ENCODE peak calls at places on chromosomes 12 and 14, in nine cellular contexts. One of them, this sample, is unnamed.

GRCh38 chr14:28305938-28306337 is 460.6 kb upstream of the FOXG1 start:
- DNase-seq in ovary: no peak
- DNase-seq in CD8-positive, alpha-beta T cell: no peak
- DNase-seq in OCI-LY7: no peak
- DNase-seq in AG10803: no peak
- DNase-seq in neuronal stem cell: no peak
- DNase-seq in stomach: no peak
- DNase-seq in adrenal gland: no peak
- DNase-seq in thyroid gland: no peak
- DNase-seq in this sample: no peak

GRCh38 chr12:89525002-89525823 is 617 bp upstream of the GALNT4 start:
- DNase-seq in ovary: peak
- DNase-seq in CD8-positive, alpha-beta T cell: peak
- DNase-seq in OCI-LY7: peak
- DNase-seq in AG10803: peak
- DNase-seq in neuronal stem cell: peak
- DNase-seq in stomach: peak
- DNase-seq in adrenal gland: peak
- DNase-seq in thyroid gland: peak
- DNase-seq in this sample: peak

GRCh38 chr12:21774358-21775129 is at the start of gene KCNJ8:
- DNase-seq in ovary: peak
- DNase-seq in CD8-positive, alpha-beta T cell: no peak
- DNase-seq in OCI-LY7: no peak
- DNase-seq in AG10803: peak
- DNase-seq in neuronal stem cell: peak
- DNase-seq in stomach: peak
- DNase-seq in adrenal gland: peak
- DNase-seq in thyroid gland: peak
- DNase-seq in this sample: peak

GRCh38 chr14:61454545-61454944 is 133.2 kb downstream of the PRKCH start:
- DNase-seq in ovary: no peak
- DNase-seq in CD8-positive, alpha-beta T cell: no peak
- DNase-seq in OCI-LY7: no peak
- DNase-seq in AG10803: no peak
- DNase-seq in neuronal stem cell: no peak
- DNase-seq in stomach: no peak
- DNase-seq in adrenal gland: no peak
- DNase-seq in thyroid gland: peak
- DNase-seq in this sample: no peak

GRCh38 chr12:57724003-57724935 is 14.3 kb downstream of the AGAP2 start:
- DNase-seq in ovary: no peak
- DNase-seq in CD8-positive, alpha-beta T cell: no peak
- DNase-seq in OCI-LY7: no peak
- DNase-seq in AG10803: no peak
- DNase-seq in neuronal stem cell: no peak
- DNase-seq in stomach: no peak
- DNase-seq in adrenal gland: no peak
- DNase-seq in thyroid gland: no peak
- DNase-seq in this sample: no peak

GRCh38 chr14:106879241-106879640 is 1352.9 kb downstream of the TMEM121 start:
- DNase-seq in ovary: no peak
- DNase-seq in CD8-positive, alpha-beta T cell: no peak
- DNase-seq in OCI-LY7: peak
- DNase-seq in AG10803: no peak
- DNase-seq in neuronal stem cell: no peak
- DNase-seq in stomach: peak
- DNase-seq in adrenal gland: no peak
- DNase-seq in thyroid gland: no peak
- DNase-seq in this sample: peak

GRCh38 chr14:74988131-74988530 is 14.6 kb upstream of the EIF2B2 start:
- DNase-seq in ovary: no peak
- DNase-seq in CD8-positive, alpha-beta T cell: no peak
- DNase-seq in OCI-LY7: no peak
- DNase-seq in AG10803: peak
- DNase-seq in neuronal stem cell: no peak
- DNase-seq in stomach: no peak
- DNase-seq in adrenal gland: no peak
- DNase-seq in thyroid gland: no peak
- DNase-seq in this sample: no peak

GRCh38 chr12:21471294-21471693 is 30.1 kb downstream of the RECQL start:
- DNase-seq in ovary: no peak
- DNase-seq in CD8-positive, alpha-beta T cell: no peak
- DNase-seq in OCI-LY7: no peak
- DNase-seq in AG10803: no peak
- DNase-seq in neuronal stem cell: no peak
- DNase-seq in stomach: no peak
- DNase-seq in adrenal gland: no peak
- DNase-seq in thyroid gland: no peak
- DNase-seq in this sample: no peak

GRCh38 chr12:103548622-103549601 is 38.2 kb upstream of the STAB2 start:
- DNase-seq in ovary: peak
- DNase-seq in CD8-positive, alpha-beta T cell: peak
- DNase-seq in OCI-LY7: peak
- DNase-seq in AG10803: peak
- DNase-seq in neuronal stem cell: peak
- DNase-seq in stomach: peak
- DNase-seq in adrenal gland: peak
- DNase-seq in thyroid gland: peak
- DNase-seq in this sample: peak

GRCh38 chr14:69101331-69101826 is 51.5 kb downstream of the DCAF5 start:
- DNase-seq in ovary: no peak
- DNase-seq in CD8-positive, alpha-beta T cell: no peak
- DNase-seq in OCI-LY7: no peak
- DNase-seq in AG10803: peak
- DNase-seq in neuronal stem cell: no peak
- DNase-seq in stomach: no peak
- DNase-seq in adrenal gland: no peak
- DNase-seq in thyroid gland: no peak
- DNase-seq in this sample: peak

GRCh38 chr12:630656-631632 is 32.3 kb downstream of the NINJ2 start:
- DNase-seq in ovary: no peak
- DNase-seq in CD8-positive, alpha-beta T cell: peak
- DNase-seq in OCI-LY7: no peak
- DNase-seq in AG10803: no peak
- DNase-seq in neuronal stem cell: no peak
- DNase-seq in stomach: peak
- DNase-seq in adrenal gland: no peak
- DNase-seq in thyroid gland: no peak
- DNase-seq in this sample: peak

GRCh38 chr12:39788235-39788634 is 168.6 kb upstream of the ABCD2 start:
- DNase-seq in ovary: no peak
- DNase-seq in CD8-positive, alpha-beta T cell: no peak
- DNase-seq in OCI-LY7: no peak
- DNase-seq in AG10803: no peak
- DNase-seq in neuronal stem cell: no peak
- DNase-seq in stomach: no peak
- DNase-seq in adrenal gland: no peak
- DNase-seq in thyroid gland: no peak
- DNase-seq in this sample: no peak

GRCh38 chr12:23039834-23040233 is 414.9 kb downstream of the ETNK1 start:
- DNase-seq in ovary: no peak
- DNase-seq in CD8-positive, alpha-beta T cell: no peak
- DNase-seq in OCI-LY7: no peak
- DNase-seq in AG10803: no peak
- DNase-seq in neuronal stem cell: no peak
- DNase-seq in stomach: no peak
- DNase-seq in adrenal gland: no peak
- DNase-seq in thyroid gland: no peak
- DNase-seq in this sample: no peak

GRCh38 chr14:53663709-53664108 is 292.9 kb downstream of the BMP4 start:
- DNase-seq in ovary: no peak
- DNase-seq in CD8-positive, alpha-beta T cell: no peak
- DNase-seq in OCI-LY7: no peak
- DNase-seq in AG10803: peak
- DNase-seq in neuronal stem cell: peak
- DNase-seq in stomach: no peak
- DNase-seq in adrenal gland: no peak
- DNase-seq in thyroid gland: no peak
- DNase-seq in this sample: no peak

GRCh38 chr14:93239869-93240677 is 33.0 kb downstream of the UBR7 start:
- DNase-seq in ovary: no peak
- DNase-seq in CD8-positive, alpha-beta T cell: no peak
- DNase-seq in OCI-LY7: no peak
- DNase-seq in AG10803: peak
- DNase-seq in neuronal stem cell: no peak
- DNase-seq in stomach: no peak
- DNase-seq in adrenal gland: no peak
- DNase-seq in thyroid gland: no peak
- DNase-seq in this sample: no peak

GRCh38 chr12:1456885-1457284 is 137.5 kb downstream of the FBXL14 start:
- DNase-seq in ovary: no peak
- DNase-seq in CD8-positive, alpha-beta T cell: no peak
- DNase-seq in OCI-LY7: no peak
- DNase-seq in AG10803: no peak
- DNase-seq in neuronal stem cell: no peak
- DNase-seq in stomach: no peak
- DNase-seq in adrenal gland: no peak
- DNase-seq in thyroid gland: no peak
- DNase-seq in this sample: no peak

GRCh38 chr12:10901427-10901826 is 7.9 kb downstream of the TAS2R13 start:
- DNase-seq in ovary: no peak
- DNase-seq in CD8-positive, alpha-beta T cell: no peak
- DNase-seq in OCI-LY7: no peak
- DNase-seq in AG10803: no peak
- DNase-seq in neuronal stem cell: no peak
- DNase-seq in stomach: no peak
- DNase-seq in adrenal gland: no peak
- DNase-seq in thyroid gland: no peak
- DNase-seq in this sample: no peak

GRCh38 chr14:45150386-45150890 is 14.7 kb downstream of the FANCM start:
- DNase-seq in ovary: no peak
- DNase-seq in CD8-positive, alpha-beta T cell: no peak
- DNase-seq in OCI-LY7: no peak
- DNase-seq in AG10803: no peak
- DNase-seq in neuronal stem cell: no peak
- DNase-seq in stomach: no peak
- DNase-seq in adrenal gland: no peak
- DNase-seq in thyroid gland: no peak
- DNase-seq in this sample: no peak

DNA sequence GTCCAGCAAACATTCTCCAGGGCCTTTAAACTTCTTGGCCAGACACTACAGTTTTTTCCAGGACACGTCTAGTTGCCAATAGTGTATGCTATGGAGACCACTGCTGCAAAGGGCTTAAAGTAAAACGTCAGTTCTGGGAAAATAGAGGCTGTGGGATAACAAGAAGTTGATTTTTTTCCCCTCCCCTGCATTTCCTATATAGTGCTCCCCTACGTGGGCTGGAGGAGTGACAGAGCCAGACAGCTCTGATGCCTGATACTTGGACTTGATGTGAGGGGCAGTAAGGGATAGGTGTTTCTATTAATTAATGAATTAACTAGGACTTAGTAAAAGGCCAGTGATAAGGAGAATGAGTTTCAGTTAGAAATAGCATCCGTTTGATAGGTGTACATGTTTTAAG is 2.4 kb downstream of the ACVR1B start:
- DNase-seq in ovary: no peak
- DNase-seq in CD8-positive, alpha-beta T cell: no peak
- DNase-seq in OCI-LY7: no peak
- DNase-seq in AG10803: no peak
- DNase-seq in neuronal stem cell: no peak
- DNase-seq in stomach: no peak
- DNase-seq in adrenal gland: no peak
- DNase-seq in thyroid gland: no peak
- DNase-seq in this sample: no peak
- H3K4me3 ChIP-seq in ovary: no peak
- H3K4me3 ChIP-seq in CD8-positive, alpha-beta T cell: no peak
- H3K4me3 ChIP-seq in OCI-LY7: no peak
- H3K4me3 ChIP-seq in AG10803: no peak
- H3K4me3 ChIP-seq in neuronal stem cell: peak
- H3K4me3 ChIP-seq in stomach: peak
- H3K4me3 ChIP-seq in adrenal gland: no peak
- H3K4me3 ChIP-seq in thyroid gland: no peak
- H3K4me3 ChIP-seq in this sample: no peak

GRCh38 chr12:63822352-63822751 is 22.1 kb upstream of the SRGAP1 start:
- DNase-seq in ovary: no peak
- DNase-seq in CD8-positive, alpha-beta T cell: no peak
- DNase-seq in OCI-LY7: no peak
- DNase-seq in AG10803: peak
- DNase-seq in neuronal stem cell: no peak
- DNase-seq in stomach: no peak
- DNase-seq in adrenal gland: no peak
- DNase-seq in thyroid gland: no peak
- DNase-seq in this sample: no peak
- H3K4me3 ChIP-seq in ovary: no peak
- H3K4me3 ChIP-seq in CD8-positive, alpha-beta T cell: no peak
- H3K4me3 ChIP-seq in OCI-LY7: no peak
- H3K4me3 ChIP-seq in AG10803: peak
- H3K4me3 ChIP-seq in neuronal stem cell: no peak
- H3K4me3 ChIP-seq in stomach: peak
- H3K4me3 ChIP-seq in adrenal gland: no peak
- H3K4me3 ChIP-seq in thyroid gland: no peak
- H3K4me3 ChIP-seq in this sample: peak

GRCh38 chr12:56298828-56299227 is 1.3 kb downstream of the CS start:
- DNase-seq in ovary: no peak
- DNase-seq in CD8-positive, alpha-beta T cell: no peak
- DNase-seq in OCI-LY7: peak
- DNase-seq in AG10803: no peak
- DNase-seq in neuronal stem cell: no peak
- DNase-seq in stomach: no peak
- DNase-seq in adrenal gland: no peak
- DNase-seq in thyroid gland: no peak
- DNase-seq in this sample: no peak
- H3K4me3 ChIP-seq in ovary: peak
- H3K4me3 ChIP-seq in CD8-positive, alpha-beta T cell: peak
- H3K4me3 ChIP-seq in OCI-LY7: peak
- H3K4me3 ChIP-seq in AG10803: peak
- H3K4me3 ChIP-seq in neuronal stem cell: peak
- H3K4me3 ChIP-seq in stomach: peak
- H3K4me3 ChIP-seq in adrenal gland: peak
- H3K4me3 ChIP-seq in thyroid gland: peak
- H3K4me3 ChIP-seq in this sample: no peak

GRCh38 chr14:85461432-85462133 is 68.4 kb upstream of the FLRT2 start:
- DNase-seq in ovary: no peak
- DNase-seq in CD8-positive, alpha-beta T cell: no peak
- DNase-seq in OCI-LY7: no peak
- DNase-seq in AG10803: no peak
- DNase-seq in neuronal stem cell: no peak
- DNase-seq in stomach: no peak
- DNase-seq in adrenal gland: no peak
- DNase-seq in thyroid gland: no peak
- DNase-seq in this sample: no peak

GRCh38 chr14:85454183-85454813 is 75.6 kb upstream of the FLRT2 start:
- DNase-seq in ovary: no peak
- DNase-seq in CD8-positive, alpha-beta T cell: no peak
- DNase-seq in OCI-LY7: no peak
- DNase-seq in AG10803: no peak
- DNase-seq in neuronal stem cell: no peak
- DNase-seq in stomach: no peak
- DNase-seq in adrenal gland: no peak
- DNase-seq in thyroid gland: no peak
- DNase-seq in this sample: no peak

GRCh38 chr14:85464135-85464534 is 65.8 kb upstream of the FLRT2 start:
- DNase-seq in ovary: no peak
- DNase-seq in CD8-positive, alpha-beta T cell: no peak
- DNase-seq in OCI-LY7: no peak
- DNase-seq in AG10803: no peak
- DNase-seq in neuronal stem cell: no peak
- DNase-seq in stomach: no peak
- DNase-seq in adrenal gland: no peak
- DNase-seq in thyroid gland: no peak
- DNase-seq in this sample: no peak

GRCh38 chr14:85463512-85463911 is 66.4 kb upstream of the FLRT2 start:
- DNase-seq in ovary: no peak
- DNase-seq in CD8-positive, alpha-beta T cell: no peak
- DNase-seq in OCI-LY7: no peak
- DNase-seq in AG10803: no peak
- DNase-seq in neuronal stem cell: no peak
- DNase-seq in stomach: no peak
- DNase-seq in adrenal gland: no peak
- DNase-seq in thyroid gland: peak
- DNase-seq in this sample: no peak

GRCh38 chr14:85459361-85459760 is 70.6 kb upstream of the FLRT2 start:
- DNase-seq in ovary: no peak
- DNase-seq in CD8-positive, alpha-beta T cell: no peak
- DNase-seq in OCI-LY7: no peak
- DNase-seq in AG10803: no peak
- DNase-seq in neuronal stem cell: no peak
- DNase-seq in stomach: no peak
- DNase-seq in adrenal gland: no peak
- DNase-seq in thyroid gland: no peak
- DNase-seq in this sample: no peak
- H3K4me3 ChIP-seq in ovary: no peak
- H3K4me3 ChIP-seq in CD8-positive, alpha-beta T cell: no peak
- H3K4me3 ChIP-seq in OCI-LY7: no peak
- H3K4me3 ChIP-seq in AG10803: no peak
- H3K4me3 ChIP-seq in neuronal stem cell: no peak
- H3K4me3 ChIP-seq in stomach: no peak
- H3K4me3 ChIP-seq in adrenal gland: no peak
- H3K4me3 ChIP-seq in thyroid gland: no peak
- H3K4me3 ChIP-seq in this sample: no peak